ENCODE peak calls at places on chromosome 2, in six cellular contexts. G is AG04450, P is hepatocyte, U is neural progenitor cell, Z is HL-60, C is RWPE2. S is an unnamed sample.

GRCh38 chr2:119111115-119111975 is 47.2 kb downstream of the C1QL2 start:
- DNase-seq in G (no peak), P (peak; percentile 77), U (no peak), Z (no peak), C (no peak), S (no peak)

GRCh38 chr2:72901426-72901825 is 14.2 kb downstream of the SPR start:
- DNase-seq in G (no peak), P (no peak), U (no peak), Z (no peak), C (no peak), S (no peak)

GRCh38 chr2:69131983-69132675 is 119.2 kb downstream of the ANTXR1 start:
- DNase-seq in G (no peak), P (no peak), U (no peak), Z (no peak), C (no peak), S (no peak)

GRCh38 chr2:227597993-227598392 is 700 bp upstream of the SCYGR2 start:
- DNase-seq in G (no peak), P (no peak), U (no peak), Z (no peak), C (no peak), S (no peak)

GRCh38 chr2:162328424-162329157 is 10.1 kb upstream of the IFIH1 start:
- DNase-seq in G (no peak), P (no peak), U (no peak), Z (no peak), C (no peak), S (no peak)

GRCh38 chr2:38615237-38615636 is 12.5 kb upstream of the HNRNPLL start:
- DNase-seq in G (no peak), P (no peak), U (no peak), Z (no peak), C (no peak), S (no peak)

GRCh38 chr2:219331560-219332213 is 857 bp downstream of the RESP18 start:
- DNase-seq in G (no peak), P (peak; percentile 66), U (peak; percentile 84), Z (no peak), C (no peak), S (no peak)

GRCh38 chr2:220192994-220193753 is 565.7 kb downstream of the SLC4A3 start:
- DNase-seq in G (no peak), P (no peak), U (no peak), Z (no peak), C (peak; percentile 63), S (no peak)

GRCh38 chr2:12718662-12719399 is 2.1 kb downstream of the TRIB2 start:
- DNase-seq in G (no peak), P (peak; percentile 17), U (peak; percentile 88), Z (no peak), C (no peak), S (no peak)

GRCh38 chr2:232870002-232870765 is at the start of gene SNORC:
- DNase-seq in G (no peak), P (no peak), U (no peak), Z (no peak), C (no peak), S (no peak)

GRCh38 chr2:174247474-174248186 is 702 bp downstream of the OLA1 start:
- DNase-seq in G (no peak), P (peak; percentile 62), U (no peak), Z (no peak), C (no peak), S (peak; percentile 67)

GRCh38 chr2:95323347-95324155 is 26.4 kb downstream of the KCNIP3 start:
- DNase-seq in G (no peak), P (peak; percentile 41), U (peak; percentile 52), Z (no peak), C (no peak), S (no peak)

GRCh38 chr2:8590940-8591339 is 90.9 kb upstream of the ID2 start:
- DNase-seq in G (no peak), P (no peak), U (no peak), Z (no peak), C (no peak), S (no peak)

GRCh38 chr2:8204691-8205090 is 477.2 kb upstream of the ID2 start:
- DNase-seq in G (no peak), P (no peak), U (no peak), Z (no peak), C (no peak), S (no peak)

GRCh38 chr2:14751581-14751980 is 119.1 kb downstream of the LRATD1 start:
- DNase-seq in G (no peak), P (no peak), U (no peak), Z (no peak), C (peak; percentile 72), S (no peak)

DNA sequence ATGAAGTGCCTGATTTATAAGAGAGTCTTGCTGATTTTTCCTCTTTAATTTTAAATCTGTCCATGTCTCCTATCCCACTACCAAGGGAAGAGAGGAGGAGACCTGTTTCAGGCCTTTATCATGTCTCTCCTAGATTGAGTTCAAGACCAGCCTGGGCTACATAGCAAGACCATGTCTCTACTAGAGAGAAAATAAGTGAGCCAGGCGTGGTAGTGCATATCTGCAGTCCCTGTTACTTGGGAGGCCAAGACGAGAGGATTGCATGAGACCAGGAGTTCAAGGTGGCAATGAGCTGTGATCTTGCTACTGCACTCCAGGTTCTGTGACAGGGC is 20.0 kb downstream of the EML4 start:
- DNase-seq in G (no peak), P (no peak), U (no peak), Z (no peak), C (no peak), S (no peak)
- H3K27ac ChIP-seq in G (no peak overlapping the region), P (no peak overlapping the region), U (no peak overlapping the region), Z (no peak overlapping the region), C (no peak overlapping the region), S (no peak overlapping the region)

GRCh38 chr2:171225989-171226388 is 65.3 kb upstream of the TLK1 start:
- DNase-seq in G (no peak), P (no peak), U (no peak), Z (no peak), C (no peak), S (no peak)

GRCh38 chr2:171225302-171225980 is 64.7 kb upstream of the TLK1 start:
- DNase-seq in G (peak; percentile 79), P (peak; percentile 7), U (no peak), Z (no peak), C (no peak), S (no peak)

GRCh38 chr2:171228826-171229225 is 68.1 kb upstream of the TLK1 start:
- DNase-seq in G (no peak), P (no peak), U (no peak), Z (no peak), C (no peak), S (no peak)

GRCh38 chr2:171226471-171226870 is 65.8 kb upstream of the TLK1 start:
- DNase-seq in G (no peak), P (no peak), U (no peak), Z (no peak), C (no peak), S (no peak)

DNA sequence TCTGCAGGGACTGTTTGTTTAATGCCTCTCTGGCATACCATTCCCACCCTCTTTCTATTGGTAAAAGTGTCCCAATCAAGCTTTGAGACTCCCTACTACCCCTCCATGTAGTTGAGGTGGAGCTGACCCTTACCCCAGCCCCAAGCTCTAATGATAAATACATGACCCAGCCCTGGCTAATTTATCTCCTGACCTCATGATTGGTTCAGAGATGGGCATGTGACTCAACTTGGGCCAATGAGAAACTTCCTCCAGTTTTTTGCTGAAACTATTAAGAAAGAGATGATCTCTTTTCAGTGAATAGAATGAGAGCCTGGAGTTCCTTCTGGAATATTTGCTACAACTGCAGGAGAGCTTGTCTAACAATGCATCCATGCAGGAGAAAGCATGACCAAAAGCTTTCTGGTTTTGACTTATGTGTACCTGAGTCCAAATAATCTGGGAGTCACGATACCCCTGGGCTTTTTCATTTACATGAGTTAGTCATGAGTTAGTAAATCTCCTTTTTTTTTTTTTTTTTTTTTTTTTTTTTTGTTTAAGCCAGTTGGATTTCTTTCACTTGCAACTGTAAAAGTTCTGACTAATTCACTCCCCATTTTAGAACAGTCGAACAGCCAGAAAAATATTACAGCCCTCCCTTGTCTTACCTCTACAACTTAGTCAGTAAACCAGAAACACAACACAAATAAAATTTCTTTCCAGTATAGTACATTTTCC is 66.5 kb upstream of the TLK1 start:
- DNase-seq in G (no peak), P (no peak), U (no peak), Z (no peak), C (no peak), S (no peak)
- H3K4me3 ChIP-seq in G (no peak overlapping the region), P (no peak overlapping the region), U (no peak overlapping the region), Z (no peak overlapping the region), C (no peak overlapping the region), S (no peak overlapping the region)

GRCh38 chr2:49619804-49620203 is 465.5 kb upstream of the FSHR start:
- DNase-seq in G (no peak), P (peak; percentile 8), U (peak; percentile 16), Z (no peak), C (no peak), S (no peak)
- TF ChIP-seq CTCF in G (no peak), P (peak; percentile 10), U (peak; percentile 47), Z (no peak), C (no peak), S (no peak)

GRCh38 chr2:101706819-101707177 is 9.3 kb downstream of the MAP4K4 start:
- DNase-seq in G (no peak), P (no peak), U (no peak), Z (no peak), C (no peak), S (no peak)

GRCh38 chr2:101704816-101705565 is 7.5 kb downstream of the MAP4K4 start:
- DNase-seq in G (no peak), P (no peak), U (no peak), Z (no peak), C (no peak), S (no peak)

GRCh38 chr2:101699939-101700442 is 2.5 kb downstream of the MAP4K4 start:
- DNase-seq in G (no peak), P (no peak), U (no peak), Z (no peak), C (no peak), S (no peak)

GRCh38 chr2:101706121-101706818 is 8.8 kb downstream of the MAP4K4 start:
- DNase-seq in G (no peak), P (no peak), U (no peak), Z (no peak), C (no peak), S (no peak)

GRCh38 chr2:101704046-101704466 is 6.5 kb downstream of the MAP4K4 start:
- DNase-seq in G (peak; percentile 66), P (peak; percentile 20), U (no peak), Z (no peak), C (no peak), S (no peak)
- H3K27ac ChIP-seq in G (peak overlapping the region; percentile 70), P (peak overlapping the region; percentile 12), U (no peak overlapping the region), Z (no peak overlapping the region), C (peak overlapping the region; percentile 39), S (no peak overlapping the region)

GRCh38 chr2:10328667-10329583 is 26.2 kb downstream of the HPCAL1 start:
- DNase-seq in G (no peak), P (no peak), U (no peak), Z (no peak), C (no peak), S (no peak)
- H3K4me3 ChIP-seq in G (no peak overlapping the region), P (no peak overlapping the region), U (no peak overlapping the region), Z (no peak overlapping the region), C (no peak overlapping the region), S (no peak overlapping the region)

DNA sequence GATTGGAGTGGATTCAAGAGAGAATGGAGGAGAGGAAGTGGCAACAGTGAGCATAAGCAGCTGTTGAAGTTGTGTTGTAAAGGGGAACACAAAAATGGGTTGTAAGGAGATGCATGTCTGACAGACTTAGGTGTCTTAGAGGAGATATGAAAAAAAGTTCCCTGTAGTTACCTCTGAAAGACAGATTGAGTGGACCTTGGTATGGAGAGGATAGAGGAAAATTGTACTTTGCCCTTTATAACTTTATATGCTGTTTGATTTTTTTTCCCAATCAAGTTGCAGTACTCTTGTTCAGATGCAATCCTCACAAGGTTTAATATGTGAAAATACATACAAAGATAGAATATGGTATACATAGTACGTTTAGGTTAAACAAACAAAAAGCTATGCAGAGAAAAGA is 73.6 kb downstream of the LYPD6B start:
- DNase-seq in G (no peak), P (no peak), U (no peak), Z (no peak), C (no peak), S (no peak)
- TF ChIP-seq CTCF in G (no peak), P (no peak), U (no peak), Z (no peak), C (no peak), S (no peak)